ENCODE peak calls at places on chromosomes 1 and 21, in nine cellular contexts. H, F, R, N, V, A, O, B and L are unnamed samples.

GRCh38 chr21:34630536-34631143 is 15.7 kb upstream of the RCAN1 start:
- DNase-seq in O (peak), A (peak), V (peak), H (no peak), B (peak), N (no peak), F (no peak), R (no peak), L (no peak)

GRCh38 chr1:178607718-178608408 is 95.0 kb downstream of the TEX35 start:
- DNase-seq in R (no peak), N (no peak), V (no peak), F (no peak), B (no peak), H (no peak), A (no peak), O (no peak), L (no peak)

GRCh38 chr1:229217716-229218115 is 53.2 kb upstream of the RAB4A start:
- DNase-seq in O (peak), H (no peak), A (peak), F (no peak), N (no peak), B (no peak), V (no peak), R (no peak), L (no peak)

GRCh38 chr1:222239130-222239529 is 308.8 kb downstream of the HHIPL2 start:
- DNase-seq in O (no peak), R (no peak), A (no peak), H (no peak), F (peak), B (no peak), N (no peak), V (no peak), L (no peak)

GRCh38 chr21:35178812-35179211 is 129.7 kb upstream of the RUNX1 start:
- DNase-seq in H (no peak), F (no peak), R (no peak), V (no peak), A (no peak), B (no peak), N (no peak), O (no peak), L (no peak)

GRCh38 chr1:162080472-162081015 is 11.1 kb downstream of the NOS1AP start:
- DNase-seq in V (no peak), B (no peak), N (no peak), A (no peak), R (no peak), O (no peak), H (no peak), F (peak), L (no peak)

GRCh38 chr1:21308847-21309652 is 18.8 kb upstream of the ECE1 start:
- DNase-seq in N (peak), H (no peak), O (no peak), F (no peak), B (no peak), V (no peak), A (no peak), R (peak), L (peak)

GRCh38 chr1:13760921-13761320 is 60.9 kb downstream of the PRDM2 start:
- DNase-seq in O (no peak), B (no peak), F (peak), V (no peak), R (no peak), A (peak), H (no peak), N (no peak), L (no peak)

GRCh38 chr1:48498096-48498791 is 26.2 kb upstream of the SPATA6 start:
- DNase-seq in N (peak), R (peak), O (peak), F (no peak), H (peak), A (peak), B (peak), V (peak), L (peak)

GRCh38 chr21:38759286-38759872 is 46.4 kb upstream of the ETS2 start:
- DNase-seq in A (no peak), R (no peak), B (no peak), V (no peak), H (no peak), N (no peak), F (no peak), O (no peak), L (no peak)

GRCh38 chr1:156146006-156146748 is 7.2 kb upstream of the SEMA4A start:
- DNase-seq in B (peak), N (peak), R (no peak), O (peak), H (peak), A (peak), V (no peak), F (no peak), L (peak)
- TF ChIP-seq CTCF in B (peak), N (peak), R (peak), O (peak), H (peak), A (peak), V (peak), F (peak), L (no peak)

GRCh38 chr21:45541221-45542039 is 810 bp downstream of the SLC19A1 start:
- DNase-seq in H (peak), R (peak), B (peak), O (peak), V (peak), N (peak), F (no peak), A (no peak), L (peak)
- TF ChIP-seq POLR2A in H (no peak), R (no peak), B (peak), O (no peak), V (no peak), N (no peak), F (no peak), A (peak), L (no peak)

GRCh38 chr1:160209041-160209655 is 4.0 kb downstream of the PEA15 start:
- DNase-seq in N (no peak), F (no peak), O (no peak), H (no peak), A (no peak), B (no peak), R (no peak), V (no peak), L (no peak)

GRCh38 chr1:160209656-160210046 is 4.5 kb downstream of the PEA15 start:
- DNase-seq in H (no peak), V (no peak), O (no peak), A (no peak), B (no peak), F (no peak), N (no peak), R (no peak), L (no peak)

GRCh38 chr1:160207751-160208150 is 2.6 kb downstream of the PEA15 start:
- DNase-seq in H (no peak), V (no peak), N (no peak), A (no peak), F (no peak), O (no peak), R (no peak), B (no peak), L (no peak)

GRCh38 chr1:160207118-160207650 is 2.0 kb downstream of the PEA15 start:
- DNase-seq in R (no peak), F (no peak), B (no peak), H (no peak), A (no peak), O (no peak), N (no peak), V (no peak), L (no peak)

GRCh38 chr1:160208179-160209040 is 3.2 kb downstream of the PEA15 start:
- DNase-seq in N (no peak), R (no peak), H (peak), V (peak), B (peak), A (no peak), O (no peak), F (no peak), L (no peak)
- TF ChIP-seq POLR2AphosphoS5 in N (no peak), R (no peak), H (peak), V (no peak), B (no peak), A (no peak), O (no peak), F (no peak), L (no peak)

DNA sequence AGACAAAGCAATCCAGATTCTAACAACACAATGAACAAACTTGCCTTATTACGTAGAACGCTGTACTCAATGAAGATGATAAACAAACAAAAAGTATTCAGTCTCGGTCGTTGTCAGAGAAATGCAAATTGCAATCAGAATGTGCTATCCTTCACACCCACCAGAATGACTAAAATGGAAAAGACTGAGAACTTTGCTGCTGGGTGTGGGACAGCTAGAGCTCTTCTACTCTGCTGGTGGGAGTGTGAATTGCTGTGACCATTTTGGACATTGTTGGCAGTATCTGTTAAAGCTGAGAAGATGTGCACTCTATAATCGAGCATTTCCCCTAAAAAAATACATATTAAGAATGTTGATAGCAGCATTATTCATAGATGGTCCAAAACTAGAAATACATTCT is 111.4 kb downstream of the PEX14 start:
- DNase-seq in H (no peak), R (no peak), A (no peak), B (no peak), V (no peak), O (no peak), F (no peak), N (no peak), L (no peak)
- TF ChIP-seq CTCF in H (no peak), R (no peak), A (no peak), B (no peak), V (no peak), O (peak), F (no peak), N (no peak), L (no peak)

GRCh38 chr1:56992318-56993136 is 26.7 kb upstream of the C8B start:
- DNase-seq in N (no peak), V (no peak), O (no peak), R (no peak), F (no peak), B (no peak), A (no peak), H (no peak), L (no peak)

GRCh38 chr1:56993355-56993985 is 27.7 kb upstream of the C8B start:
- DNase-seq in A (no peak), R (no peak), H (no peak), V (no peak), O (no peak), N (no peak), B (no peak), F (no peak), L (no peak)

DNA sequence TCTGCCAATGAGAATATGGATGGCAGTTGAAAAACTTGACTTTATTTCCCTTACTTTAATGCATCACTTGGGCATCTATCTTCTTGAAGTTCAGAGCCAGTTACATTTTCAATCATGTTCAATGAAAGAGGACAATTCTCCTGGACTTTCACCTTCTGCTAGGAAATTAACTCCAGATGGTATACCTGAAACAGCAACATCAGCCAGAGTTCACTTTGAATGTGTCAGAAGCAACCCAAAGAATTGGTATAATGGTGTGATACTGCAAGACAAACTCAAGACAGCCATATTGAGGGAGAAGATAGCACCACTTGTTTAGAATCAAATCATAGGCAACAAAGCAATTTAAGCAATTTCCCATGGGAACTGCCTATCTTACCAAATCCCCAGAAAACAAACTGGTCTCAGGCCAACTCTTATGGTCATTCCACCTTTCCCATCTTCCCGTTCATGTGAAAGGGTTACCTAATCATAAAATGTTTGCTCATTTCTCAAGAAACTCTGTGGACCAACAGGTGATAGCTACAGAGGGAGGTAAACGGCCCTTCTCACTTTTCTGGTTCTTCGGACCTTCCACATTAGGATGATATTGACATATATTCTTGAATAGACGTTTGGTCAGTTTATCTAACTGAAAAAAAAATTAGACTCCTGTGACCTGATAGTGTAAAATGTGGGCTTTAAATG is 29.7 kb upstream of the C8B start:
- DNase-seq in N (no peak), O (no peak), B (no peak), V (no peak), A (no peak), R (no peak), F (no peak), H (no peak), L (no peak)
- TF ChIP-seq POLR2A in N (no peak), O (no peak), B (no peak), V (no peak), A (no peak), R (no peak), F (no peak), H (no peak), L (no peak)

GRCh38 chr1:5661196-5662130 is 330.8 kb downstream of the NPHP4 start:
- DNase-seq in B (no peak), A (no peak), O (no peak), R (peak), N (no peak), V (no peak), H (no peak), F (no peak), L (no peak)

GRCh38 chr1:5664906-5665875 is 327.0 kb downstream of the NPHP4 start:
- DNase-seq in R (peak), O (no peak), B (no peak), V (no peak), N (no peak), F (no peak), A (no peak), H (no peak), L (no peak)

GRCh38 chr1:5667513-5668325 is 324.5 kb downstream of the NPHP4 start:
- DNase-seq in B (no peak), A (no peak), O (no peak), F (no peak), H (no peak), V (peak), N (no peak), R (peak), L (no peak)

GRCh38 chr1:5662362-5663126 is 329.7 kb downstream of the NPHP4 start:
- DNase-seq in N (no peak), R (peak), O (no peak), F (no peak), B (no peak), A (no peak), H (no peak), V (no peak), L (no peak)

GRCh38 chr1:5664081-5664480 is 328.1 kb downstream of the NPHP4 start:
- DNase-seq in V (no peak), B (no peak), R (peak), A (no peak), O (no peak), F (no peak), H (no peak), N (no peak), L (no peak)
- TF ChIP-seq POLR2AphosphoS5 in V (no peak), B (no peak), R (no peak), A (no peak), O (no peak), F (no peak), H (no peak), N (no peak), L (no peak)

DNA sequence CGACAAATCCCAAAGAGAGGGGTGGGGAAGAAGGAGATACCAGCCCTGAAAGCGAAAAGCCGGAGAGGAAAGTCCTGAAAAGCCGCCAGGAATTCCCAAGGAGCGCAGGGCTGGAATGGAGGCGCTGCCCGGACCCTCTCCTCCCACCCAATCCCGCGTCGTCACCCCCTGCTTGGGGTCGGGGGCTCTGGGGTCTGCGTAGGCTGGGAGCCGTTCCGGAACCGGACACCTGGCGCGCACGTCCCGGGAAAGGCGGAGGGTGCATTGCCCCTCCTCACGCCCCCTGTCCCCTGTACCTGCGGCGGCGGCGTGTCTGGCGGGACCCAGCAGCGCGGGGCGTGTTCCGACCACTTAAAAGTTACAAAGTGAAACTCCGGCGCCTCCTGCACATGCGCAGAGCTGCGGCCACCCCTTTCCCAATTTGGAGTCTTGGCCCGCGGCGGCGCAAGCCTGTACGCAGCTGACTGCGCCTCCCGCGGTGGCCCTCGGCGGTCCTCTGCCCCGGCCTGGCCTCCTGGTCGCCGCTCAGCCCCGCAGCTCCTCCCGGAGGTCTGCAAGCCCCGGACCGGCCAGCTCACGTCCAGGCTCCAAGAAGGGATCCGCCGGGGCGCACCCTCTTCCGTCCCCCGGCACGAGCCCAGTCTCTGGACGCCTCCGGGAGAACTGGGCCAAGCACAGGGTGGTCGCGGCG is at the start of gene TMEM63A:
- DNase-seq in N (peak), B (peak), O (peak), R (peak), A (peak), V (peak), F (peak), H (peak), L (peak)
- TF ChIP-seq CTCF in N (peak), B (peak), O (peak), R (no peak), A (peak), V (no peak), F (peak), H (peak), L (no peak)